ENCODE peak calls at places on chromosomes 7 and 10, in four cellular contexts. R is astrocyte of the hippocampus, Z is cardiac muscle cell, Y is tibial nerve. U is an unnamed sample.
A peak's percentile ranks its signal among the peaks of the same experiment; 100 is the strongest.

GRCh38 chr10:14153570-14154055 is 177.1 kb downstream of the FRMD4A start:
- DNase-seq in R (no peak), Z (peak; percentile 21), Y (no peak), U (no peak)

GRCh38 chr7:79620291-79620690 is 166.8 kb upstream of the MAGI2 start:
- DNase-seq in R (no peak), Z (peak; percentile 3), Y (no peak), U (no peak)

GRCh38 chr10:48400129-48400849 is 93.8 kb downstream of the MAPK8 start:
- DNase-seq in R (no peak), Z (no peak), Y (no peak), U (no peak)

GRCh38 chr10:78578929-78579328 is 489.8 kb upstream of the ZMIZ1 start:
- DNase-seq in R (no peak), Z (no peak), Y (no peak), U (no peak)

GRCh38 chr10:49283491-49283890 is 15.5 kb upstream of the C10orf71 start:
- DNase-seq in R (no peak), Z (no peak), Y (no peak), U (no peak)

GRCh38 chr7:139828880-139829653 is at the start of gene TBXAS1:
- DNase-seq in R (peak; percentile 71), Z (no peak), Y (no peak), U (no peak)

GRCh38 chr10:60719721-60720120 is 58.6 kb upstream of the CDK1 start:
- DNase-seq in R (no peak), Z (no peak), Y (no peak), U (no peak)

GRCh38 chr10:128049226-128050010 is 76.8 kb downstream of the MKI67 start:
- DNase-seq in R (no peak), Z (no peak), Y (no peak), U (no peak)

GRCh38 chr10:92291610-92291859 is 568 bp downstream of the MARCHF5 start:
- DNase-seq in R (no peak), Z (no peak), Y (no peak), U (no peak)

GRCh38 chr7:35513192-35513591 is 181.7 kb downstream of the HERPUD2 start:
- DNase-seq in R (no peak), Z (no peak), Y (no peak), U (no peak)

GRCh38 chr7:88020953-88021650 is 87.1 kb downstream of the ADAM22 start:
- DNase-seq in R (no peak), Z (no peak), Y (no peak), U (no peak)

GRCh38 chr7:140262242-140262903 is 85.6 kb upstream of the KDM7A start:
- DNase-seq in R (no peak), Z (no peak), Y (no peak), U (no peak)

GRCh38 chr7:100539436-100540006 is 518 bp downstream of the AGFG2 start:
- DNase-seq in R (no peak), Z (no peak), Y (no peak), U (no peak)

GRCh38 chr10:113320980-113321379 is 231.9 kb upstream of the HABP2 start:
- DNase-seq in R (no peak), Z (no peak), Y (no peak), U (peak; percentile 54)

GRCh38 chr10:97571622-97572021 is 957 bp upstream of the ANKRD2 start:
- DNase-seq in R (no peak), Z (no peak), Y (no peak), U (no peak)

GRCh38 chr10:51341216-51341615 is 266.9 kb downstream of the PRKG1 start:
- DNase-seq in R (peak; percentile 4), Z (peak; percentile 48), Y (no peak), U (no peak)

GRCh38 chr7:124768525-124768924 is 2.9 kb upstream of the GPR37 start:
- DNase-seq in R (no peak), Z (no peak), Y (no peak), U (no peak)

GRCh38 chr10:121928528-121928884 is 675 bp upstream of the ATE1 start:
- DNase-seq in R (peak; percentile 54), Z (no peak), Y (no peak), U (peak; percentile 34)

GRCh38 chr7:533266-533665 is 13.6 kb upstream of the PDGFA start:
- DNase-seq in R (no peak), Z (no peak), Y (no peak), U (no peak)

GRCh38 chr10:71727429-71728217 is 8.0 kb upstream of the C10orf105 start:
- DNase-seq in R (peak; percentile 15), Z (peak; percentile 30), Y (peak; percentile 57), U (peak; percentile 61)

GRCh38 chr10:18649364-18649959 is 1.9 kb downstream of the NSUN6 start:
- DNase-seq in R (no peak), Z (no peak), Y (no peak), U (no peak)

GRCh38 chr7:135552148-135552547 is 5.6 kb upstream of the NUP205 start:
- DNase-seq in R (no peak), Z (no peak), Y (no peak), U (no peak)

GRCh38 chr10:50577681-50578350 is 45.9 kb downstream of the SGMS1 start:
- DNase-seq in R (peak; percentile 57), Z (peak; percentile 76), Y (no peak), U (no peak)

GRCh38 chr7:93196331-93196730 is 29.9 kb downstream of the HEPACAM2 start:
- DNase-seq in R (no peak), Z (no peak), Y (no peak), U (no peak)

GRCh38 chr7:131826960-131827359 is 270.5 kb upstream of the PODXL start:
- DNase-seq in R (peak; percentile 79), Z (no peak), Y (no peak), U (no peak)

U was measured in tibial artery.